ENCODE peak calls at places on chromosome 22, in six cellular contexts. H, R, Y, P, F and O are unnamed samples.
A peak's percentile ranks its signal among the peaks of the same experiment; 100 is the strongest.

GRCh38 chr22:43088616-43088978 is 594 bp downstream of the TTLL1 start:
- DNase-seq in H (no peak), P (peak; percentile 23), R (no peak), Y (peak; percentile 42), F (no peak), O (no peak)

GRCh38 chr22:34851918-34852662 is 213.9 kb upstream of the ISX start:
- DNase-seq in P (no peak), H (no peak), R (no peak), F (no peak), Y (no peak), O (peak; percentile 6)

GRCh38 chr22:39212721-39213376 is 31.9 kb downstream of the PDGFB start:
- DNase-seq in H (peak; percentile 56), R (no peak), Y (no peak), F (peak; percentile 78), P (no peak), O (peak; percentile 45)

GRCh38 chr22:40176921-40177737 is 596 bp upstream of the TNRC6B start:
- DNase-seq in F (peak; percentile 86), H (no peak), R (peak; percentile 74), Y (peak; percentile 81), P (no peak), O (peak; percentile 73)

GRCh38 chr22:39593061-39593930 is 22.7 kb downstream of the CACNA1I start:
- DNase-seq in R (no peak), Y (peak; percentile 26), P (no peak), H (no peak), F (no peak), O (no peak)

GRCh38 chr22:38924197-38924952 is 33.0 kb upstream of the APOBEC3A start:
- DNase-seq in H (peak; percentile 80), Y (peak; percentile 89), F (peak; percentile 93), P (no peak), R (no peak), O (no peak)

GRCh38 chr22:46025973-46026906 is 49.3 kb upstream of the WNT7B start:
- DNase-seq in Y (no peak), F (no peak), H (no peak), P (peak; percentile 29), R (no peak), O (no peak)

GRCh38 chr22:31286360-31287255 is 5.7 kb downstream of the PIK3IP1 start:
- DNase-seq in F (no peak), H (no peak), P (no peak), Y (no peak), R (peak; percentile 71), O (no peak)

GRCh38 chr22:30582788-30583575 is 8.5 kb upstream of the GAL3ST1 start:
- DNase-seq in Y (no peak), R (no peak), H (no peak), F (no peak), P (no peak), O (no peak)

GRCh38 chr22:23220485-23221350 is 40.4 kb downstream of the BCR start:
- DNase-seq in H (no peak), R (no peak), Y (peak; percentile 88), P (no peak), F (no peak), O (no peak)

GRCh38 chr22:39388261-39389011 is 11.1 kb upstream of the TAB1 start:
- DNase-seq in Y (peak; percentile 87), P (peak; percentile 96), H (peak; percentile 56), F (peak; percentile 63), R (peak; percentile 96), O (peak; percentile 98)

GRCh38 chr22:40348025-40348658 is 1.8 kb downstream of the ADSL start:
- DNase-seq in H (peak; percentile 40), Y (peak; percentile 83), P (peak; percentile 56), F (peak; percentile 50), R (peak; percentile 57), O (peak; percentile 56)

GRCh38 chr22:11627798-11628650 is 3900.0 kb upstream of the OR11H1 start:
- DNase-seq in Y (no peak), H (no peak), F (no peak), P (peak; percentile 31), R (no peak), O (no peak)

GRCh38 chr22:48417143-48418070 is 1410.3 kb downstream of the BRD1 start:
- DNase-seq in P (no peak), Y (no peak), F (no peak), R (no peak), H (no peak), O (no peak)

GRCh38 chr22:47032956-47033647 is 270.7 kb downstream of the TBC1D22A start:
- DNase-seq in F (no peak), Y (no peak), H (no peak), P (no peak), R (no peak), O (no peak)

GRCh38 chr22:17733484-17733883 is 40.8 kb downstream of the BID start:
- DNase-seq in P (no peak), Y (peak; percentile 82), H (no peak), R (no peak), F (peak; percentile 26), O (no peak)

GRCh38 chr22:46355996-46356471 is 20.5 kb downstream of the TRMU start:
- DNase-seq in R (no peak), H (no peak), Y (no peak), P (no peak), F (no peak), O (no peak)

GRCh38 chr22:30312053-30312452 is 14.7 kb downstream of the TBC1D10A start:
- DNase-seq in H (peak; percentile 51), Y (peak; percentile 91), F (peak; percentile 77), P (no peak), R (no peak), O (no peak)

GRCh38 chr22:43228330-43228729 is 41.4 kb upstream of the TTLL12 start:
- DNase-seq in Y (peak; percentile 15), H (peak; percentile 10), F (peak; percentile 35), P (peak; percentile 51), R (no peak), O (peak; percentile 57)

GRCh38 chr22:32018056-32018455 is 25.0 kb upstream of the SLC5A1 start:
- DNase-seq in R (no peak), F (no peak), H (no peak), Y (no peak), P (no peak), O (no peak)

GRCh38 chr22:47600791-47601400 is 838.4 kb downstream of the TBC1D22A start:
- DNase-seq in P (no peak), F (no peak), H (no peak), R (no peak), Y (no peak), O (no peak)

GRCh38 chr22:43720718-43721117 is 91.4 kb downstream of the EFCAB6 start:
- DNase-seq in Y (no peak), P (no peak), F (no peak), H (no peak), R (peak; percentile 17), O (no peak)

GRCh38 chr22:47204002-47204979 is 441.8 kb downstream of the TBC1D22A start:
- DNase-seq in P (no peak), H (no peak), Y (no peak), R (no peak), F (no peak), O (no peak)

GRCh38 chr22:46062232-46062615 is 85.3 kb upstream of the WNT7B start:
- DNase-seq in Y (no peak), P (no peak), H (no peak), R (no peak), F (no peak), O (no peak)

DNA sequence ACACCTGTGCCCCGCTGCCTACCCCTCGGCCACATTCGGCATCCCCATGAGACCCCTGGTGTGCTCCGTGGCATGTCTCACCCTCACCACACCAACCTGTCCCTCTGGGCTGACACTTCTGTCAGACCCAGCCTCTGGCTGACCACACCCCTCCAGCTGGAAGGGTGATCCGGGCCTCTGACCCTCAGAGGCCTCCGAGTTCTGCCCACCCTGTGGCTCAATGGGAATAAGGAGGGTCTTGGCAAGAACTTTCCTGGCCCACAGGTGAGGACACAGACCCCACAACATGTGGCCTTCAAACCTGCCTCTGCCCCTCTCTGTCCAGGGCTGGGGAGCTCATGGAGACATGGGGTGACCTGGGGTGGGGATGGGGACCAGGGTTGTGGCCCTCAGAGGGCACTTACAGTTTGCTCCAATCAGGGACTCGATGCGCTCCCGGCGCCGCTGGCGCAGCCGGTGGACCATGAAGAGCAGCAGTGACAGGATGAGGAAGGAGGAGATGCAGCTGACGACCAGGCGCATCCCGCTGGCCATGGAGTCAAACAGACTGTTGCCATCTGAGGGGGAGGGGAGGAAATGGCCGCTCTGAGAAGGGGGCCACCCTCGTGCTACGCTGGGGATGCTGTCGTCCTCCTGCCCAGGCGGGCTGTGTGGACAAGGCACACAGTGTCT is 80.7 kb downstream of the DGCR2 start:
- DNase-seq in H (no peak), P (no peak), F (no peak), R (no peak), Y (no peak), O (no peak)
- H2AFZ ChIP-seq in H (no peak overlapping the region), P (no peak overlapping the region), F (no peak overlapping the region), R (no peak overlapping the region), Y (no peak overlapping the region), O (no peak overlapping the region)

DNA sequence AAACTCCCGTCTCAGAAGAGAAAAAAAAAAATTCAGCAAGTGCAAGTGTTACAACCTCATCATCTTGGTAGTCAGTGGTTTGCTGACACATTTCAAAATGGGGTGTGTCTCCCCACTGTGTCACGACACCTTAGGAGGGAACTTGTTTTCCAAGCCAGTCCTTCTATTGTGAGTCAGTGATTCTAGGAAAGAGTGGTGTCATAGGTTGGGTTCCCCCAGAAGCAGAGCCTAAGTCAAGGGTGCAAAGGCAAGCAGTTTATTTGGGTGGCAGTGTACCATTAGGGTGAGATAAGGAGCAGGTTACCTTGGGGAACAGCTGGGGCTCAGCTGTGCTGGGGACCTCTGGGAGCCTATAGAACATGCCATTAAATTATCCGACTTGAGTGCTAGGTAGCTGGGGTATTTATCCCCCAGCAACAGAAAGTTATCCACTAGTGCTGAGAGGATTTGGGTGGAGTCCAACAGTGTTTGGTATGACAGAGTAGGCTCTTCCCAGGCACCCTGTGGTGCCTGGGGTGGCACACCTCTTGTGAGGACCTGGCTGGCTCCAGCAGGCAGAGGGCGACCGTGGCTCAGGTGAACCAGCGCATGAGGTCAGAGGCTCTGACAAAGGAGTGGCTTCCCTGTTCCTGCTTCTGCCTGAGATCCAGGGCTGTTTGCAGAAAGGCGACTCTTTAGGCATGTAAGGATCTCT is 41.7 kb downstream of the KIAA1671 start:
- DNase-seq in H (peak; percentile 73), F (peak; percentile 70), R (no peak), Y (peak; percentile 88), P (no peak), O (peak; percentile 31)
- H3K9ac ChIP-seq in H (peak overlapping the region; percentile 36), F (peak overlapping the region; percentile 41), R (no peak overlapping the region), Y (no peak overlapping the region), P (no peak overlapping the region), O (no peak overlapping the region)

DNA sequence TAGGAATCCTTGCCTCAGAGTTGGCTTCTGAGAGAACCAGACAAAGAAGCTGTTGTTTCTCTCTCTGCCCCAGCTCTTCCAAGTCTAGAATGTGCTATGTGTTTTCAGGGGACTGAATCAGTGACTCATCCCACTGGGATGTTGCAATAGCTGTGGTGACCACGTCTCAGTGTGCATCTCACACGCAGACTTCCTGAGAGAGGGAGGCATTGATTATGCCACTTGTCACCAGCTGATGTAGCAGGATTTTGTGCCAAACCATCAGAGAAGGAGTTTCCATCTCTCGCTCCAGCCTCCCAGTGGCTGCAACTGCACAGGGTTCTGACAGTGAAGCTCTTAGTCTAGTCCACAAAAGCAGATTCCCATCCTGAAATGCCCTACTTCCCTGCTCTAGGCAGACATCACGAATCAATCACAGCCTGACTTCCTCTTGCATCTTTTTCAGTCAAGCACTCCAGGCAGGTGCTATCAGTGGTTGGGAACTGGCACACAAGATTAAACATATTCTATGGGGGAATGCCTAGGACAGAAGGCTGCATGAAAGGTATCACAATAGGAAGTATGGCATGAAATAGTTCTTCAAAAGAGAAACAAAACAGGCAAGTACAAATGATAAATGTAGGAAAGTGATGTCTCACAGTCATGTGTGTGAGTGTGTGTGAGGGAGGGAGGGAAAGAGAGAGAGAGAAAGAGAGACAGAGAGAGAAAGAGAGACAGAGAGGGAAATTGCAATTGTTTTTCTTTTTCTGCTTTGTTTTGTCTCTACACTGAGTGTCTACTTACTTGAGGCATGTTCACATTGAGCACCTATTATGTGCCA is 456.0 kb downstream of the MIAT start:
- DNase-seq in H (peak; percentile 95), F (peak; percentile 70), Y (peak; percentile 95), R (no peak), P (no peak), O (no peak)
- TF ChIP-seq EZH2phosphoT487 in H (no peak), F (no peak), Y (no peak), R (no peak), P (no peak), O (no peak)

GRCh38 chr22:41551882-41552582 is 7.8 kb upstream of the POLR3H start:
- DNase-seq in R (no peak), Y (no peak), H (no peak), F (no peak), P (no peak), O (no peak)
- H2AFZ ChIP-seq in R (peak overlapping the region; percentile 58), Y (no peak overlapping the region), H (no peak overlapping the region), F (no peak overlapping the region), P (no peak overlapping the region), O (no peak overlapping the region)